ENCODE peak calls at places on chromosomes 3 and 15, in six cellular contexts. V is ELR, T is LHCN-M2, S is fibroblast of the aortic adventitia, N is right cardiac atrium, O is GM04503. L is an unnamed sample.

GRCh38 chr3:108124337-108125150 is 33.7 kb upstream of the CD47 start:
- DNase-seq in T (no peak), V (no peak), N (no peak), S (no peak), O (no peak), L (no peak)

GRCh38 chr3:192422321-192422997 is 304.9 kb downstream of the FGF12 start:
- DNase-seq in V (peak; percentile 86), S (peak; percentile 39), N (no peak), O (no peak), T (peak; percentile 12), L (no peak)

GRCh38 chr3:194034556-194035336 is 101.2 kb upstream of the HES1 start:
- DNase-seq in S (no peak), O (no peak), V (no peak), N (no peak), T (no peak), L (no peak)

GRCh38 chr15:88618686-88619085 is 2.5 kb upstream of the AEN start:
- DNase-seq in T (no peak), N (no peak), S (no peak), V (no peak), O (no peak), L (no peak)

GRCh38 chr15:76967067-76967466 is 27.9 kb upstream of the PSTPIP1 start:
- DNase-seq in V (no peak), O (no peak), T (no peak), N (no peak), S (no peak), L (no peak)

GRCh38 chr3:177931346-177931745 is 604.9 kb upstream of the KCNMB2 start:
- DNase-seq in N (no peak), S (no peak), T (peak; percentile 37), O (no peak), V (no peak), L (no peak)

GRCh38 chr3:190322604-190323240 is 476 bp upstream of the CLDN1 start:
- DNase-seq in S (no peak), N (no peak), O (no peak), T (peak; percentile 19), V (no peak), L (peak; percentile 81)

GRCh38 chr3:46378426-46378942 is 7.7 kb downstream of the CCR5 start:
- DNase-seq in N (peak; percentile 83), V (peak; percentile 67), T (peak; percentile 49), O (no peak), S (peak; percentile 64), L (peak; percentile 61)

GRCh38 chr15:90300988-90301715 is 35.7 kb downstream of the NGRN start:
- DNase-seq in O (no peak), N (peak; percentile 86), S (peak; percentile 33), T (peak; percentile 32), V (peak; percentile 68), L (peak; percentile 67)

GRCh38 chr3:71227344-71227743 is 356.2 kb downstream of the FOXP1 start:
- DNase-seq in N (no peak), T (no peak), V (no peak), O (no peak), S (peak; percentile 28), L (no peak)

GRCh38 chr15:63833246-63833696 is 477 bp downstream of the HERC1 start:
- DNase-seq in O (no peak), V (peak; percentile 58), S (no peak), N (peak; percentile 74), T (peak; percentile 29), L (peak; percentile 51)

GRCh38 chr3:138678086-138678485 is 69.5 kb downstream of the FAIM start:
- DNase-seq in S (no peak), T (no peak), V (no peak), N (no peak), O (no peak), L (no peak)

GRCh38 chr3:81558106-81558505 is 203.3 kb downstream of the GBE1 start:
- DNase-seq in T (no peak), S (no peak), V (no peak), N (no peak), O (no peak), L (no peak)

L was measured in adrenal gland.